ENCODE peak calls at places on chromosomes 3 and 15, in seven cellular contexts. E is neural crest cell, B is endothelial cell, Y is left cardiac atrium, J is stromal cell of bone marrow, D is left colon, Z is SJSA1. W is an unnamed sample.

GRCh38 chr15:97567411-97567810 is 393.1 kb upstream of the ARRDC4 start:
- DNase-seq in D (no peak), B (no peak), E (no peak), J (no peak), Y (no peak), Z (no peak), W (no peak)

GRCh38 chr3:48187579-48188265 is 495 bp downstream of the CDC25A start:
- DNase-seq in J (no peak), Z (peak), B (peak), D (peak), Y (peak), E (no peak), W (peak)

GRCh38 chr3:10099030-10099429 is 9.0 kb downstream of the FANCD2OS start:
- DNase-seq in E (no peak), B (no peak), D (no peak), Y (no peak), J (no peak), Z (no peak), W (no peak)

GRCh38 chr3:15781131-15781530 is 16.6 kb downstream of the ANKRD28 start:
- DNase-seq in J (no peak), B (no peak), Y (no peak), Z (no peak), E (no peak), D (no peak), W (peak)

GRCh38 chr3:26376131-26376530 is 246.4 kb upstream of the LRRC3B start:
- DNase-seq in Z (no peak), J (no peak), D (no peak), E (no peak), Y (no peak), B (no peak), W (no peak)

GRCh38 chr3:114721209-114721608 is 425.9 kb downstream of the ZBTB20 start:
- DNase-seq in E (no peak), J (no peak), Z (no peak), D (no peak), Y (no peak), B (no peak), W (no peak)

GRCh38 chr15:80242132-80242769 is 9.8 kb downstream of the CTXND1 start:
- DNase-seq in D (peak), J (no peak), E (peak), Y (no peak), Z (no peak), B (peak), W (peak)

GRCh38 chr3:14915636-14916222 is 31.7 kb upstream of the NR2C2 start:
- DNase-seq in E (no peak), Z (no peak), D (no peak), J (no peak), Y (no peak), B (no peak), W (peak)

GRCh38 chr3:15405448-15406050 is 21.8 kb downstream of the METTL6 start:
- DNase-seq in J (no peak), Z (no peak), B (peak), Y (no peak), D (no peak), E (no peak), W (peak)

W was measured in epithelial cell of esophagus.